ENCODE peak calls at places on chromosomes 1 and 21, in four cellular contexts. One of them, this sample, is unnamed.

GRCh38 chr1:240136402-240136801 is 44.7 kb downstream of the FMN2 start:
- DNase-seq in fibroblast of lung: no peak
- DNase-seq in cerebellar cortex: no peak
- DNase-seq in choroid plexus epithelial cell: no peak
- DNase-seq in this sample: no peak

GRCh38 chr1:172325562-172325961 is 94.9 kb upstream of the C1orf105 start:
- DNase-seq in fibroblast of lung: peak; percentile 36
- DNase-seq in cerebellar cortex: no peak
- DNase-seq in choroid plexus epithelial cell: peak; percentile 46
- DNase-seq in this sample: peak; percentile 39

GRCh38 chr21:34910396-34910795 is 138.7 kb downstream of the RUNX1 start:
- DNase-seq in fibroblast of lung: no peak
- DNase-seq in cerebellar cortex: no peak
- DNase-seq in choroid plexus epithelial cell: no peak
- DNase-seq in this sample: no peak

GRCh38 chr1:90730247-90731022 is 13.3 kb upstream of the BARHL2 start:
- DNase-seq in fibroblast of lung: peak; percentile 19
- DNase-seq in cerebellar cortex: peak; percentile 63
- DNase-seq in choroid plexus epithelial cell: peak; percentile 24
- DNase-seq in this sample: no peak

GRCh38 chr21:45320261-45320990 is 32.7 kb upstream of the POFUT2 start:
- DNase-seq in fibroblast of lung: no peak
- DNase-seq in cerebellar cortex: no peak
- DNase-seq in choroid plexus epithelial cell: no peak
- DNase-seq in this sample: no peak

GRCh38 chr1:12643079-12643478 is 806 bp upstream of the AADACL4 start:
- DNase-seq in fibroblast of lung: no peak
- DNase-seq in cerebellar cortex: no peak
- DNase-seq in choroid plexus epithelial cell: no peak
- DNase-seq in this sample: no peak

GRCh38 chr1:203644661-203645510 is 18.3 kb downstream of the ATP2B4 start:
- DNase-seq in fibroblast of lung: peak; percentile 39
- DNase-seq in cerebellar cortex: no peak
- DNase-seq in choroid plexus epithelial cell: no peak
- DNase-seq in this sample: no peak

GRCh38 chr1:165666152-165666551 is 32.2 kb downstream of the ALDH9A1 start:
- DNase-seq in fibroblast of lung: peak; percentile 83
- DNase-seq in cerebellar cortex: no peak
- DNase-seq in choroid plexus epithelial cell: peak; percentile 72
- DNase-seq in this sample: no peak

GRCh38 chr1:60562715-60563114 is 489.1 kb upstream of the C1orf87 start:
- DNase-seq in fibroblast of lung: peak; percentile 12
- DNase-seq in cerebellar cortex: no peak
- DNase-seq in choroid plexus epithelial cell: peak; percentile 71
- DNase-seq in this sample: no peak

GRCh38 chr1:24173638-24174325 is 13.3 kb downstream of the IFNLR1 start:
- DNase-seq in fibroblast of lung: no peak
- DNase-seq in cerebellar cortex: no peak
- DNase-seq in choroid plexus epithelial cell: no peak
- DNase-seq in this sample: no peak

GRCh38 chr1:233364695-233365539 is 37.4 kb downstream of the MAP3K21 start:
- DNase-seq in fibroblast of lung: peak; percentile 34
- DNase-seq in cerebellar cortex: peak; percentile 40
- DNase-seq in choroid plexus epithelial cell: peak; percentile 39
- DNase-seq in this sample: no peak

GRCh38 chr21:34020005-34020847 is 53.2 kb upstream of the MRPS6 start:
- DNase-seq in fibroblast of lung: peak; percentile 34
- DNase-seq in cerebellar cortex: peak; percentile 65
- DNase-seq in choroid plexus epithelial cell: no peak
- DNase-seq in this sample: no peak

GRCh38 chr1:180627411-180627810 is 4.4 kb upstream of the XPR1 start:
- DNase-seq in fibroblast of lung: no peak
- DNase-seq in cerebellar cortex: no peak
- DNase-seq in choroid plexus epithelial cell: no peak
- DNase-seq in this sample: no peak

GRCh38 chr1:12496154-12496961 is 121.7 kb downstream of the DHRS3 start:
- DNase-seq in fibroblast of lung: no peak
- DNase-seq in cerebellar cortex: no peak
- DNase-seq in choroid plexus epithelial cell: peak; percentile 73
- DNase-seq in this sample: no peak

GRCh38 chr1:202571719-202572339 is 138.4 kb downstream of the SYT2 start:
- DNase-seq in fibroblast of lung: peak; percentile 71
- DNase-seq in cerebellar cortex: peak; percentile 58
- DNase-seq in choroid plexus epithelial cell: peak; percentile 81
- DNase-seq in this sample: no peak

GRCh38 chr1:44314401-44314800 is 40.7 kb downstream of the ERI3 start:
- DNase-seq in fibroblast of lung: no peak
- DNase-seq in cerebellar cortex: no peak
- DNase-seq in choroid plexus epithelial cell: no peak
- DNase-seq in this sample: no peak

GRCh38 chr1:94739521-94740061 is 80.6 kb upstream of the SLC44A3 start:
- DNase-seq in fibroblast of lung: peak; percentile 99
- DNase-seq in cerebellar cortex: no peak
- DNase-seq in choroid plexus epithelial cell: peak; percentile 86
- DNase-seq in this sample: no peak

GRCh38 chr1:149849947-149850360 is 49.4 kb upstream of the BOLA1 start:
- DNase-seq in fibroblast of lung: peak; percentile 17
- DNase-seq in cerebellar cortex: peak; percentile 36
- DNase-seq in choroid plexus epithelial cell: peak; percentile 18
- DNase-seq in this sample: no peak

GRCh38 chr1:154772056-154772455 is 98.0 kb downstream of the KCNN3 start:
- DNase-seq in fibroblast of lung: no peak
- DNase-seq in cerebellar cortex: no peak
- DNase-seq in choroid plexus epithelial cell: no peak
- DNase-seq in this sample: no peak

GRCh38 chr1:162973381-162973795 is 95.8 kb upstream of the RGS4 start:
- DNase-seq in fibroblast of lung: peak; percentile 87
- DNase-seq in cerebellar cortex: no peak
- DNase-seq in choroid plexus epithelial cell: peak; percentile 94
- DNase-seq in this sample: no peak

GRCh38 chr1:30196872-30197615 is 526.3 kb downstream of the MATN1 start:
- DNase-seq in fibroblast of lung: no peak
- DNase-seq in cerebellar cortex: no peak
- DNase-seq in choroid plexus epithelial cell: no peak
- DNase-seq in this sample: no peak

GRCh38 chr1:62013264-62013663 is 181.4 kb upstream of the L1TD1 start:
- DNase-seq in fibroblast of lung: no peak
- DNase-seq in cerebellar cortex: peak; percentile 49
- DNase-seq in choroid plexus epithelial cell: no peak
- DNase-seq in this sample: no peak

GRCh38 chr1:111706921-111707320 is 32.3 kb downstream of the INKA2 start:
- DNase-seq in fibroblast of lung: peak; percentile 32
- DNase-seq in cerebellar cortex: no peak
- DNase-seq in choroid plexus epithelial cell: no peak
- DNase-seq in this sample: no peak

GRCh38 chr1:30912913-30913652 is 4.5 kb upstream of the SDC3 start:
- DNase-seq in fibroblast of lung: no peak
- DNase-seq in cerebellar cortex: no peak
- DNase-seq in choroid plexus epithelial cell: no peak
- DNase-seq in this sample: no peak

GRCh38 chr1:9730096-9730901 is 78.8 kb downstream of the PIK3CD start:
- DNase-seq in fibroblast of lung: no peak
- DNase-seq in cerebellar cortex: peak; percentile 34
- DNase-seq in choroid plexus epithelial cell: no peak
- DNase-seq in this sample: no peak

GRCh38 chr1:22108343-22109135 is 34.4 kb downstream of the WNT4 start:
- DNase-seq in fibroblast of lung: no peak
- DNase-seq in cerebellar cortex: no peak
- DNase-seq in choroid plexus epithelial cell: peak; percentile 51
- DNase-seq in this sample: no peak

GRCh38 chr1:48043524-48043923 is 46.3 kb upstream of the TRABD2B start:
- DNase-seq in fibroblast of lung: no peak
- DNase-seq in cerebellar cortex: no peak
- DNase-seq in choroid plexus epithelial cell: no peak
- DNase-seq in this sample: no peak

GRCh38 chr1:223844521-223844961 is 1.2 kb downstream of the TP53BP2 start:
- DNase-seq in fibroblast of lung: no peak
- DNase-seq in cerebellar cortex: no peak
- DNase-seq in choroid plexus epithelial cell: no peak
- DNase-seq in this sample: no peak

GRCh38 chr1:210328746-210329488 is at the start of gene HHAT:
- DNase-seq in fibroblast of lung: peak; percentile 64
- DNase-seq in cerebellar cortex: peak; percentile 44
- DNase-seq in choroid plexus epithelial cell: peak; percentile 25
- DNase-seq in this sample: no peak